ENCODE peak calls at places on chromosomes 11 and 22, in six cellular contexts. M is neural progenitor cell, B is HCT116, O is PC-3, X is GM23248, G is SK-N-SH. Z is an unnamed sample.

GRCh38 chr11:79209540-79210266 is 231.1 kb downstream of the TENM4 start:
- DNase-seq in M (no peak), X (no peak), B (no peak), G (no peak), O (peak; percentile 17), Z (no peak)

GRCh38 chr11:84549221-84549620 is 1077.9 kb downstream of the DLG2 start:
- DNase-seq in X (peak; percentile 71), M (no peak), B (no peak), G (no peak), O (no peak), Z (peak; percentile 46)

GRCh38 chr11:82869657-82870056 is 30.6 kb downstream of the PRCP start:
- DNase-seq in M (no peak), G (no peak), B (no peak), X (no peak), O (no peak), Z (no peak)

GRCh38 chr11:92141159-92141558 is 83.5 kb upstream of the FAT3 start:
- DNase-seq in G (peak; percentile 70), O (no peak), M (no peak), B (no peak), X (no peak), Z (no peak)

GRCh38 chr22:48702573-48703264 is 1125.0 kb downstream of the BRD1 start:
- DNase-seq in X (no peak), O (no peak), B (no peak), M (peak; percentile 28), G (no peak), Z (no peak)

GRCh38 chr11:14125529-14125928 is 163.0 kb downstream of the SPON1 start:
- DNase-seq in B (peak; percentile 36), X (no peak), O (peak; percentile 71), M (no peak), G (no peak), Z (no peak)

GRCh38 chr22:24331468-24332440 is 61.1 kb downstream of the SPECC1L start:
- DNase-seq in M (no peak), O (no peak), G (no peak), B (no peak), X (peak; percentile 34), Z (no peak)

GRCh38 chr11:2987881-2988280 is 4.2 kb downstream of the NAP1L4 start:
- DNase-seq in X (peak; percentile 29), G (no peak), O (no peak), M (no peak), B (no peak), Z (peak; percentile 16)

GRCh38 chr11:72136677-72137255 is 1.2 kb downstream of the FOLR3 start:
- DNase-seq in X (no peak), G (no peak), B (no peak), M (no peak), O (no peak), Z (no peak)

GRCh38 chr11:123690490-123690889 is 36.1 kb upstream of the SCN3B start:
- DNase-seq in M (no peak), G (no peak), O (peak; percentile 75), X (peak; percentile 90), B (no peak), Z (no peak)

GRCh38 chr11:5234390-5234834 is at the start of gene HBD:
- DNase-seq in X (peak; percentile 64), B (no peak), M (no peak), O (no peak), G (no peak), Z (peak; percentile 79)

GRCh38 chr11:46048198-46048597 is 73.1 kb downstream of the PHF21A start:
- DNase-seq in M (no peak), O (no peak), G (no peak), X (no peak), B (no peak), Z (no peak)

GRCh38 chr11:132977241-132977640 is 555.1 kb downstream of the OPCML start:
- DNase-seq in M (no peak), B (no peak), G (no peak), X (no peak), O (no peak), Z (no peak)

GRCh38 chr22:47174096-47174495 is 411.6 kb downstream of the TBC1D22A start:
- DNase-seq in O (no peak), G (no peak), M (no peak), B (no peak), X (no peak), Z (no peak)

GRCh38 chr11:117249571-117249970 is 17.1 kb downstream of the RNF214 start:
- DNase-seq in B (no peak), X (no peak), M (no peak), O (no peak), G (no peak), Z (no peak)

GRCh38 chr11:67030976-67031375 is 8.0 kb downstream of the SYT12 start:
- DNase-seq in X (no peak), G (no peak), M (no peak), B (no peak), O (no peak), Z (no peak)

GRCh38 chr22:28030442-28030841 is 111.4 kb upstream of the PITPNB start:
- DNase-seq in G (no peak), O (no peak), M (no peak), B (no peak), X (no peak), Z (no peak)
- TF ChIP-seq EZH2phosphoT487 in G (no peak), O (no peak), M (no peak), B (no peak), X (no peak), Z (no peak)

DNA sequence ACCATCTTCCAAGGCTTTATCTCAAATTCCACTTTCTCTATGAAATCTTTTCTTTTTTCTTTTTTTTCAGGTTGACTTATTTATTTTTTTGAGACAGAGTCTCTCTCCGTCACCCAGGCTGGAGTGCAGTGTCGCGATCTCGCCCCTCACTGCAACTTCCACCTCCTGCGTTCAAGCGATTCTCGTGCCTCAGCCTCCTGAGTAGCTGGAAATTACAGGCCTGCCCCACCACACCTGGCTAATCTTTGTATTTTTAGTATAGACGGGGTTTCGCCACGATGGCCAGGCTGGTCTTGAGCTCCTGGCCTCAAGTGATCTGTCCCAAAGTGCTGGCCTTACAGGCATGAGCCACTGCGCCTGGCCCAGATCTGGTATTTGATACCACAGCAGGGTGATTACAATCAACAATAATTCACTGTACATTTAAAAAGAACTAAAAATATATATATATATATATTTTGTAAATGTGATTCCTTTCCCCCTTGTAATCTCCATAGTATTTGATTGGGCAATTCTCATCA is 121.5 kb downstream of the MSANTD4 start:
- DNase-seq in M (no peak), G (no peak), X (no peak), B (no peak), O (no peak), Z (no peak)
- H3K9ac ChIP-seq in M (no peak overlapping the region), G (no peak overlapping the region), X (no peak overlapping the region), B (no peak overlapping the region), O (no peak overlapping the region), Z (no peak overlapping the region)

GRCh38 chr11:76782526-76783293 is 446 bp upstream of the TSKU start:
- DNase-seq in M (peak; percentile 98), X (peak; percentile 97), B (peak; percentile 79), G (peak; percentile 94), O (peak; percentile 89), Z (peak; percentile 91)
- H3K4me2 ChIP-seq in M (peak overlapping the region; percentile 95), X (peak overlapping the region; percentile 89), B (peak overlapping the region; percentile 95), G (peak overlapping the region; percentile 84), O (peak overlapping the region; percentile 98), Z (peak overlapping the region; percentile 65)

GRCh38 chr11:118618115-118618990 is 10.9 kb downstream of the PHLDB1 start:
- DNase-seq in B (no peak), G (no peak), M (peak; percentile 14), O (peak; percentile 36), X (peak; percentile 87), Z (no peak)
- TF ChIP-seq EZH2phosphoT487 in B (no peak), G (no peak), M (no peak), O (no peak), X (no peak), Z (no peak)

GRCh38 chr11:331332-332060 is 10.8 kb upstream of the IFITM3 start:
- DNase-seq in G (no peak), O (no peak), X (no peak), M (no peak), B (no peak), Z (peak; percentile 38)

GRCh38 chr11:330694-331314 is 10.1 kb upstream of the IFITM3 start:
- DNase-seq in M (no peak), G (no peak), O (no peak), X (no peak), B (no peak), Z (peak; percentile 86)

GRCh38 chr11:328012-328411 is 7.4 kb upstream of the IFITM3 start:
- DNase-seq in M (no peak), G (no peak), X (no peak), B (no peak), O (no peak), Z (no peak)

GRCh38 chr11:330307-330693 is 9.6 kb upstream of the IFITM3 start:
- DNase-seq in M (no peak), B (no peak), G (peak; percentile 10), X (no peak), O (no peak), Z (no peak)

GRCh38 chr11:329886-330253 is 9.2 kb upstream of the IFITM3 start:
- DNase-seq in G (no peak), B (no peak), M (no peak), X (no peak), O (no peak), Z (no peak)
- H3K9ac ChIP-seq in G (no peak overlapping the region), B (no peak overlapping the region), M (no peak overlapping the region), X (no peak overlapping the region), O (no peak overlapping the region), Z (no peak overlapping the region)

DNA sequence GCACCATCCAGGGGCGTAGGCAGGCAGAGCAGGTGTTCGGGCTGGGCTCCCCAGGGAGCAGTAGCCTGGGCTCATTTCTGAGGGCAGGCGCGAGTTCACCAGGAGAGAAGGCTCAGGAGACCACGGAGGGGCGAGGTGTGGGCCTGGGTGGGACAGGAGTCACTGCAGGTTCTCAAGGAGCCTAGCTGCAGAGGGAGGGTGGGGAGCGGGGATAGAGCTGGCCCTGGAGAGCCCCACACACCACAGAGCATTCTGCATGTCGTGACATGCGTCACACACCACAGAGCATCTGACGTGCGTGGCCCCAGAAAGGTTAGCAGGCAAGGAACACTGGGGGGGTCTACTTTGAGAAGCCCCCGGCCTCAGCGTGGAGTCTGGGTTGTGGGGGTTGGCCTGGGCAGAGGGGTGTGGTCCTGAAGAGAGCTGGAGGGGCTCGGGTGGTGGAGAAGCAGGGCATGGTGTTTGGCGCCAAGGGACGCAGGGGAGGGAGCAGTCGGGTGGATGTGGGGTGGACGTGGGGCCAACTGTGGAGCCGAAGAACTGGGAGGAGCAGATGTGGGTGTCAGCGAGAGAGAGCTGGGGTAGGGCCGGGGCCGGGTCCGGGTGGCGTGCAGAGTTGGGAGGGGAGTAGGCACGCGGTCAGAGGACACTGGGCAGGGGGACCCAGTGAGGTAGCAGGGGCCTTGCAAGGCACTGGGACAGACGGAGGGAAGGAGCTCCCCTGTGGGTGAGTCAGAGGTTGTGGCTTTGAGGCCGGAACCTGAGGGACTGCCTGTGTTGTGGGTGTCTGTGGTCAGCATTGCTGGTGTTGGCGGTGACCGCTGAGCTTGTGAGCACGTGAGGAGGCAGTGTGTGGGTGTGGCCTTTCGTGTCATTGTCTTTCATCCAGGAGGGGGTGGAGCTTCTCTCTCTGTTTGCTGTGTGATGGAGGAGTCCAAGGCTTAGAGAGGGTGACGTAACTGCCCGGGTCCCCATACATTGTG is 25.5 kb downstream of the CTTN start:
- DNase-seq in M (peak; percentile 23), O (peak; percentile 62), X (peak; percentile 87), G (no peak), B (no peak), Z (no peak)
- H3K4me2 ChIP-seq in M (no peak overlapping the region), O (no peak overlapping the region), X (no peak overlapping the region), G (no peak overlapping the region), B (no peak overlapping the region), Z (no peak overlapping the region)

Z was measured in MM.1S.